ENCODE peak calls at places on chromosomes 2 and 18, in six cellular contexts. X is vagina, N is fibroblast of lung, T is transverse colon, R is tibial nerve, J is Panc1. O is an unnamed sample. For H3K36me3, the result is how much of the 10 kb centered on the place peaks cover.

GRCh38 chr2:96868555-96869280 is 1.2 kb downstream of the SEMA4C start:
- DNase-seq in N (peak), T (peak), J (no peak), R (peak), X (no peak), O (peak)

GRCh38 chr2:218228366-218229092 is 11.5 kb downstream of the ARPC2 start:
- DNase-seq in T (no peak), R (no peak), X (no peak), J (no peak), N (peak), O (no peak)

GRCh38 chr18:5476961-5477800 is 66.6 kb downstream of the EPB41L3 start:
- DNase-seq in X (no peak), J (no peak), N (peak), R (no peak), T (no peak), O (no peak)

GRCh38 chr2:165122521-165122920 is 81.3 kb downstream of the SCN3A start:
- DNase-seq in X (no peak), N (no peak), T (no peak), J (no peak), R (no peak), O (no peak)

GRCh38 chr2:74003494-74004211 is 18.9 kb downstream of the TET3 start:
- DNase-seq in T (no peak), N (peak), J (no peak), X (no peak), R (no peak), O (peak)

GRCh38 chr2:41928593-41928992 is 119.2 kb upstream of the PKDCC start:
- DNase-seq in N (peak), X (no peak), T (no peak), R (no peak), J (no peak), O (no peak)

GRCh38 chr2:219045937-219046550 is 4.7 kb upstream of the CFAP65 start:
- DNase-seq in J (no peak), T (no peak), N (peak), R (no peak), X (no peak), O (no peak)

GRCh38 chr2:74762789-74763188 is 71.1 kb upstream of the HK2 start:
- DNase-seq in X (no peak), J (no peak), R (no peak), N (no peak), T (no peak), O (no peak)

GRCh38 chr2:189782221-189782671 is 1.9 kb downstream of the ORMDL1 start:
- DNase-seq in T (no peak), J (no peak), R (no peak), N (peak), X (no peak), O (no peak)

GRCh38 chr2:173651891-173652290 is 297.2 kb downstream of the CDCA7 start:
- DNase-seq in T (no peak), R (no peak), N (no peak), X (no peak), J (no peak), O (no peak)
- H3K4me3 ChIP-seq in T (no peak), R (no peak), N (no peak), X (no peak), J (no peak), O (no peak)

DNA sequence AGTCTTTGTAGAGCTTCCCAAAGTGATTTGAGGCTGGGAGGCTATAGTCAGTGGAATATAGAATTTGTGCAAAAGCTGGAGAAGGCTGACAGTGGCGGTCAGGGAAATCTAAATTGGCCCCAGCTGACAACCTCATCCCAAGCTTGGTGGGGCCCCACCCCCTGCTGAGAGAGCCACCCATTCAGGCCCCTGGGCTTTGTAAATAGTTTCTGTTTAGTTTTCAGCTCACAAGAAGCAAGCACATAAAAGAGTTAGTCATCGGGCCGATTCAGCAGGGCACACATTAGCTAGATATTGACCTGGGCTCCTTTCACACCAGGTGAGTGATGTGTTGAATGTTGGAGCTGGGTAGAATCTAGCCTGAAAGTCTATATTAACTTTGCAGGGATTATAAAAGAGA is 227.1 kb downstream of the VAPA start:
- DNase-seq in T (no peak), N (peak), X (peak), J (no peak), R (no peak), O (no peak)
- H3K36me3 ChIP-seq in T (under half), N (under half), X (under half), J (under half), R (under half), O (under half)

DNA sequence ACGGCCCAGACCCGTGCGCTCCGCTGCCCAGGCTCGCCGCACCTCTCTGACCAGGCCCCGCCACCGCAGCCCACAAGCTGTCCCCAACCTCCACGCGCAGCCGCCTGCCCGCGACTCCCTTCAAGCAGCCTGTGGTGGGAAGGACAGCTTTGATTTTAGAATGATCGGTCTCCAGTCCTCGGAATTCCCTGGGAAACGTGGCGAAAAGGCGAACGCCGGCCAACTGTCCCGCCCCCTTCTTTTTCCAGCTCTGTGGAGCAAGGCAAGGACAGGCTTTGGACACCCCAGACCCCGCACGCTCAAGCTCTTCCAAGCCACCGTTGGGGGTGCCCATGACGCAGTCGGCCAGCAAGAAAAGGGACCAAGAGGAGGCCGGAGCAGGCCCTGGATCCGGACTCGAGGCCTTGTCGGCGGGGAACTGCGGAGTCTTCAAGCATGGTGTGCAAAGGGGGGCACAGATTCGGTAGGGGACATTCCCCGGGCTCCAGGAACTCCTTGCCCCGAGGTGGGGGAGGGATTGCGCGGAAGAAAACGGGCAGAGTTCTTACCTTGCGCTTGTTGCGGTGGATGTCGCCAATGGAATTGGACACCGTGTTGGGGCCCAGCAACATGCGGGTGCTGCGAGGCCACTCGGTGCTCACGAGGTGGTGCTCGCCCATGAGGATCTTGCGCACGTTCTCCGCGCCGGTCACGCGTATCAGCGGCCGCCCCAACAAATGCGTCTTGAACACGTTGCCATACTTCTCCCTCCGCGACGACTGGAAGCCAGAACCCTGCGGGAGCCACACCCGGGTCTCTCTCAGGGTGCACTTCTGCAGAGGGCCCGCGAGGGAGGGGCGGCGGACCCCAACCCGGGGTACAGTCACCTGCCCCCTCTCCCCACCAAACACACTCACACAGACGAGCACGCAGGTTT is 4.0 kb downstream of the CYP26B1 start:
- DNase-seq in T (no peak), N (no peak), J (no peak), X (peak), R (peak), O (no peak)
- H3K4me3 ChIP-seq in T (no peak), N (no peak), J (peak), X (peak), R (peak), O (no peak)

DNA sequence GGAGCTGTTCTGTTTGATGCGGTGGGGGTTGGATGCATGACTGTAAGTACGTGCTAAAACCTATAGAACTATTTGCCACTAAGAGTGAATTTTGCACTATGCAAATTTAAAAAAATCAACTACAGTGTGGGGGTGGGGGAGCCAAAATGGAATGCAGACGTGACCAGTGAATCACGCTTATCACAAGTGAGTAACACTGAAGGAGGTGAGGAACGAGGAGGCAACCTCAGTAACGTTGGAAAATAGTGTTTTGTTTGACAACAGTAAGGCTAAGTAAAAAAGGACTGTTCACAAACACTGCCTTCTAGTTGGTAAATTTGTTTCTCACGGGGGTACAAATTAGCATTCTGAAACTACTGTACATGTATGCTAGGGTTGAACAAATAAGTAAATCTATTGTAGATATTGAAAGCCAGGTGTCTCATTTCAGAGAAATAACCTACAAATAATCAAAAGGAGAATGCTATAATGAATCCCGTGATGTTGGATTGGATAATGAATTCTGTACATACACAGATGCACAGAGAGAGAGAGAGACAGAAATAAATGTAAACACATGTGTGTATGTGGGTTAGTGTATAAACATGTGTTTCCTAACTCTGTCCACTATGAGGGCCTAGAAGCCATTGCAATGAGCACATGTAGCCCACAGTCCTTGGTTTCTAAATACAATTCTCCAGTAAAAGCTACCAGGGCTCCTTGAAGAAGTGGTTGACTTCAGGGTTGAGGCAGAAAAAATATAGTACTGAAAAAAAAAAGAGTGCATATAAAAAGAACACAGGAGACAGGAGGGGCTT is 109.3 kb downstream of the INHBB start:
- DNase-seq in T (no peak), N (peak), J (no peak), X (no peak), R (no peak), O (no peak)
- H3K36me3 ChIP-seq in T (under half), N (under half), J (under half), X (under half), R (under half), O (under half)

GRCh38 chr2:128090575-128090908 is 458 bp upstream of the UGGT1 start:
- DNase-seq in R (no peak), X (no peak), T (no peak), J (no peak), N (no peak), O (no peak)
- H3K4me3 ChIP-seq in R (peak), X (peak), T (peak), J (peak), N (peak), O (peak)

O was measured in heart right ventricle.